ENCODE peak calls at places on chromosome X, in eight cellular contexts. Q is ovary, U is Caki2, C is Right ventricle myocardium superior, I is germinal center, J is D341Med, G is kidney glomerular epithelial cell, X is GM12892. H is an unnamed sample.

GRCh38 chrX:119272882-119273806 is 37.1 kb downstream of the PGRMC1 start:
- DNase-seq in Q (peak; percentile 30), U (no peak), C (peak; percentile 61), I (peak; percentile 75), J (no peak), G (peak; percentile 11), X (no peak), H (no peak)

GRCh38 chrX:119647552-119648420 is 41.6 kb upstream of the NKRF start:
- DNase-seq in Q (no peak), U (no peak), C (no peak), I (no peak), J (no peak), G (no peak), X (peak; percentile 68), H (no peak)

GRCh38 chrX:42714981-42715688 is 62.8 kb downstream of the PPP1R2C start:
- DNase-seq in Q (no peak), U (no peak), C (peak; percentile 38), I (peak; percentile 24), J (peak; percentile 45), G (peak; percentile 22), X (no peak), H (no peak)

GRCh38 chrX:132954323-132954722 is 4.1 kb downstream of the HS6ST2 start:
- DNase-seq in Q (no peak), U (no peak), C (no peak), I (no peak), J (no peak), G (no peak), X (no peak), H (no peak)

GRCh38 chrX:47798861-47799260 is 37.8 kb upstream of the ZNF81 start:
- DNase-seq in Q (no peak), U (no peak), C (no peak), I (no peak), J (no peak), G (no peak), X (no peak), H (no peak)

GRCh38 chrX:58025979-58026378 is 115.7 kb upstream of the ZXDA start:
- DNase-seq in Q (no peak), U (peak; percentile 4), C (no peak), I (peak; percentile 1), J (peak; percentile 10), G (no peak), X (peak; percentile 0), H (peak; percentile 8)

GRCh38 chrX:132023117-132023895 is at the start of gene STK26:
- DNase-seq in Q (peak; percentile 55), U (peak; percentile 79), C (peak; percentile 80), I (peak; percentile 73), J (peak; percentile 85), G (peak; percentile 15), X (peak; percentile 41), H (peak; percentile 24)

GRCh38 chrX:151875270-151876026 is 37.2 kb upstream of the MAGEA4 start:
- DNase-seq in Q (no peak), U (no peak), C (no peak), I (no peak), J (no peak), G (no peak), X (no peak), H (no peak)

GRCh38 chrX:53047228-53047627 is 1.4 kb upstream of the GPR173 start:
- DNase-seq in Q (no peak), U (no peak), C (no peak), I (no peak), J (no peak), G (no peak), X (no peak), H (no peak)

GRCh38 chrX:103376118-103376978 is at the start of gene BEX3:
- DNase-seq in Q (peak; percentile 79), U (peak; percentile 83), C (peak; percentile 68), I (peak; percentile 17), J (peak; percentile 82), G (no peak), X (no peak), H (peak; percentile 27)

GRCh38 chrX:153725039-153725831 is 579 bp downstream of the ABCD1 start:
- DNase-seq in Q (peak; percentile 41), U (no peak), C (no peak), I (peak; percentile 39), J (peak; percentile 44), G (no peak), X (no peak), H (no peak)

GRCh38 chrX:66046612-66047235 is 6.8 kb upstream of the VSIG4 start:
- DNase-seq in Q (no peak), U (no peak), C (no peak), I (peak; percentile 9), J (no peak), G (no peak), X (peak; percentile 15), H (no peak)

GRCh38 chrX:72131317-72132294 is at the start of gene RTL5:
- DNase-seq in Q (peak; percentile 81), U (peak; percentile 90), C (peak; percentile 89), I (peak; percentile 23), J (peak; percentile 88), G (peak; percentile 34), X (peak; percentile 41), H (peak; percentile 75)

GRCh38 chrX:16892504-16893362 is 22.6 kb upstream of the RBBP7 start:
- DNase-seq in Q (peak; percentile 52), U (peak; percentile 73), C (peak; percentile 59), I (peak; percentile 62), J (peak; percentile 74), G (peak; percentile 34), X (peak; percentile 42), H (peak; percentile 51)

GRCh38 chrX:152904151-152905080 is 6.5 kb downstream of the ZNF185 start:
- DNase-seq in Q (no peak), U (peak; percentile 31), C (peak; percentile 56), I (peak; percentile 64), J (peak; percentile 75), G (peak; percentile 22), X (peak; percentile 71), H (peak; percentile 75)

GRCh38 chrX:115068896-115069295 is 51.5 kb upstream of the IL13RA2 start:
- DNase-seq in Q (no peak), U (no peak), C (no peak), I (no peak), J (no peak), G (no peak), X (no peak), H (no peak)

GRCh38 chrX:38086451-38087215 is 80.3 kb downstream of the SYTL5 start:
- DNase-seq in Q (no peak), U (no peak), C (no peak), I (no peak), J (no peak), G (no peak), X (no peak), H (no peak)